ENCODE peak calls at places on chromosomes 13 and 19, in four cellular contexts. One of them, this sample, is unnamed. For H3K4me1, the result is how much of the 10 kb centered on the place peaks cover.

GRCh38 chr19:2578391-2578826 is 102.5 kb downstream of the GADD45B start:
- DNase-seq in HCT116: no peak
- DNase-seq in GM23338: peak
- DNase-seq in fibroblast of lung: peak
- DNase-seq in this sample: peak

GRCh38 chr13:37229931-37230330 is 124.5 kb upstream of the CSNK1A1L start:
- DNase-seq in GM23338: no peak
- DNase-seq in fibroblast of lung: no peak
- DNase-seq in HCT116: no peak
- DNase-seq in this sample: no peak

GRCh38 chr19:10006335-10006708 is 4.0 kb downstream of the COL5A3 start:
- DNase-seq in HCT116: no peak
- DNase-seq in fibroblast of lung: peak
- DNase-seq in GM23338: no peak
- DNase-seq in this sample: no peak

GRCh38 chr19:3434630-3435553 is 45.4 kb downstream of the SMIM24 start:
- DNase-seq in HCT116: peak
- DNase-seq in GM23338: peak
- DNase-seq in fibroblast of lung: peak
- DNase-seq in this sample: peak

GRCh38 chr13:50549221-50549942 is 294.1 kb downstream of the DLEU7 start:
- DNase-seq in HCT116: no peak
- DNase-seq in GM23338: no peak
- DNase-seq in fibroblast of lung: no peak
- DNase-seq in this sample: no peak

GRCh38 chr19:54209748-54210494 is 9.3 kb downstream of the RPS9 start:
- DNase-seq in GM23338: no peak
- DNase-seq in HCT116: peak
- DNase-seq in fibroblast of lung: peak
- DNase-seq in this sample: peak

GRCh38 chr13:63696055-63696454 is 2280.4 kb upstream of the PCDH20 start:
- DNase-seq in HCT116: no peak
- DNase-seq in GM23338: no peak
- DNase-seq in fibroblast of lung: peak
- DNase-seq in this sample: no peak

GRCh38 chr13:68019901-68020300 is 789.8 kb upstream of the PCDH9 start:
- DNase-seq in HCT116: no peak
- DNase-seq in fibroblast of lung: no peak
- DNase-seq in GM23338: no peak
- DNase-seq in this sample: no peak

GRCh38 chr19:6610934-6611370 is 20.0 kb upstream of the CD70 start:
- DNase-seq in fibroblast of lung: peak
- DNase-seq in GM23338: no peak
- DNase-seq in HCT116: peak
- DNase-seq in this sample: peak

GRCh38 chr13:35514801-35515502 is 38.5 kb upstream of the MAB21L1 start:
- DNase-seq in fibroblast of lung: peak
- DNase-seq in GM23338: peak
- DNase-seq in HCT116: no peak
- DNase-seq in this sample: no peak

GRCh38 chr13:83215627-83216026 is 666.6 kb downstream of the SLITRK1 start:
- DNase-seq in GM23338: no peak
- DNase-seq in HCT116: no peak
- DNase-seq in fibroblast of lung: peak
- DNase-seq in this sample: no peak

GRCh38 chr13:114112826-114113322 is 19.5 kb downstream of the RASA3 start:
- DNase-seq in HCT116: no peak
- DNase-seq in GM23338: peak
- DNase-seq in fibroblast of lung: no peak
- DNase-seq in this sample: no peak

GRCh38 chr13:102317593-102317992 is 84.3 kb downstream of the FGF14 start:
- DNase-seq in GM23338: no peak
- DNase-seq in HCT116: no peak
- DNase-seq in fibroblast of lung: peak
- DNase-seq in this sample: no peak

GRCh38 chr13:102484329-102484728 is 82.5 kb upstream of the FGF14 start:
- DNase-seq in HCT116: no peak
- DNase-seq in GM23338: peak
- DNase-seq in fibroblast of lung: peak
- DNase-seq in this sample: no peak

GRCh38 chr13:112032186-112032835 is 34.6 kb upstream of the SOX1 start:
- DNase-seq in fibroblast of lung: no peak
- DNase-seq in GM23338: no peak
- DNase-seq in HCT116: no peak
- DNase-seq in this sample: no peak

GRCh38 chr19:8251025-8251472 is 41.9 kb downstream of the CERS4 start:
- DNase-seq in HCT116: no peak
- DNase-seq in fibroblast of lung: peak
- DNase-seq in GM23338: no peak
- DNase-seq in this sample: no peak

GRCh38 chr19:52451241-52451640 is 2.1 kb upstream of the ZNF578 start:
- DNase-seq in GM23338: no peak
- DNase-seq in fibroblast of lung: no peak
- DNase-seq in HCT116: no peak
- DNase-seq in this sample: no peak

GRCh38 chr13:36261011-36261410 is 36.6 kb downstream of the CCDC169 start:
- DNase-seq in GM23338: no peak
- DNase-seq in fibroblast of lung: no peak
- DNase-seq in HCT116: no peak
- DNase-seq in this sample: no peak

GRCh38 chr13:80334582-80335260 is 6.2 kb downstream of the SPRY2 start:
- DNase-seq in HCT116: no peak
- DNase-seq in GM23338: no peak
- DNase-seq in fibroblast of lung: peak
- DNase-seq in this sample: no peak

GRCh38 chr13:33169273-33169980 is 116.1 kb downstream of the STARD13 start:
- DNase-seq in HCT116: no peak
- DNase-seq in GM23338: no peak
- DNase-seq in fibroblast of lung: peak
- DNase-seq in this sample: no peak

GRCh38 chr13:22880756-22881701 is 299.8 kb upstream of the SGCG start:
- DNase-seq in HCT116: no peak
- DNase-seq in GM23338: peak
- DNase-seq in fibroblast of lung: no peak
- DNase-seq in this sample: no peak

GRCh38 chr13:20943519-20944012 is 41.0 kb upstream of the XPO4 start:
- DNase-seq in GM23338: peak
- DNase-seq in fibroblast of lung: peak
- DNase-seq in HCT116: peak
- DNase-seq in this sample: peak

GRCh38 chr13:112968380-112968909 is 569 bp upstream of the MCF2L start:
- DNase-seq in GM23338: peak
- DNase-seq in HCT116: no peak
- DNase-seq in fibroblast of lung: no peak
- DNase-seq in this sample: peak

GRCh38 chr13:77136902-77137420 is 110.0 kb upstream of the FBXL3 start:
- DNase-seq in fibroblast of lung: peak
- DNase-seq in GM23338: peak
- DNase-seq in HCT116: no peak
- DNase-seq in this sample: no peak

GRCh38 chr19:10896851-10897526 is 25.6 kb downstream of the CARM1 start:
- DNase-seq in GM23338: no peak
- DNase-seq in HCT116: no peak
- DNase-seq in fibroblast of lung: no peak
- DNase-seq in this sample: no peak

GRCh38 chr13:113121928-113122420 is 625 bp upstream of the F10 start:
- DNase-seq in fibroblast of lung: no peak
- DNase-seq in HCT116: no peak
- DNase-seq in GM23338: no peak
- DNase-seq in this sample: no peak

GRCh38 chr13:47672245-47672975 is 328.7 kb downstream of the SUCLA2 start:
- DNase-seq in fibroblast of lung: peak
- DNase-seq in GM23338: no peak
- DNase-seq in HCT116: no peak
- DNase-seq in this sample: no peak

GRCh38 chr13:26946675-26947342 is 186.2 kb upstream of the GPR12 start:
- DNase-seq in fibroblast of lung: peak
- DNase-seq in HCT116: peak
- DNase-seq in GM23338: peak
- DNase-seq in this sample: no peak

GRCh38 chr13:20191902-20192469 is 752 bp downstream of the GJB2 start:
- DNase-seq in GM23338: peak
- DNase-seq in fibroblast of lung: peak
- DNase-seq in HCT116: no peak
- DNase-seq in this sample: peak

GRCh38 chr19:35120492-35120891 is 4.9 kb downstream of the FXYD3 start:
- DNase-seq in HCT116: no peak
- DNase-seq in GM23338: no peak
- DNase-seq in fibroblast of lung: peak
- DNase-seq in this sample: peak

GRCh38 chr13:22114630-22115311 is 443.9 kb downstream of the FGF9 start:
- DNase-seq in fibroblast of lung: no peak
- DNase-seq in HCT116: no peak
- DNase-seq in GM23338: no peak
- DNase-seq in this sample: no peak

GRCh38 chr19:10960314-10961072 is at the start of gene SMARCA4:
- DNase-seq in fibroblast of lung: peak
- DNase-seq in GM23338: peak
- DNase-seq in HCT116: peak
- DNase-seq in this sample: peak

GRCh38 chr13:35191883-35192282 is 249.8 kb downstream of the NBEA start:
- DNase-seq in GM23338: no peak
- DNase-seq in fibroblast of lung: no peak
- DNase-seq in HCT116: no peak
- DNase-seq in this sample: no peak

GRCh38 chr19:58067240-58067912 is 8.3 kb downstream of the ZNF135 start:
- DNase-seq in GM23338: no peak
- DNase-seq in HCT116: no peak
- DNase-seq in fibroblast of lung: peak
- DNase-seq in this sample: no peak

GRCh38 chr19:34229721-34230120 is 24.6 kb upstream of the GARRE1 start:
- DNase-seq in HCT116: no peak
- DNase-seq in fibroblast of lung: no peak
- DNase-seq in GM23338: no peak
- DNase-seq in this sample: no peak

GRCh38 chr13:79918620-79919019 is 422.3 kb downstream of the SPRY2 start:
- DNase-seq in fibroblast of lung: no peak
- DNase-seq in HCT116: no peak
- DNase-seq in GM23338: no peak
- DNase-seq in this sample: no peak

GRCh38 chr19:28640506-28640905 is 572.4 kb downstream of the UQCRFS1 start:
- DNase-seq in HCT116: no peak
- DNase-seq in GM23338: no peak
- DNase-seq in fibroblast of lung: no peak
- DNase-seq in this sample: no peak

GRCh38 chr13:23375007-23375971 is 58.2 kb downstream of the SACS start:
- DNase-seq in HCT116: peak
- DNase-seq in GM23338: peak
- DNase-seq in fibroblast of lung: peak
- DNase-seq in this sample: peak

GRCh38 chr19:55179570-55180484 is at the start of gene SYT5:
- DNase-seq in HCT116: no peak
- DNase-seq in GM23338: peak
- DNase-seq in fibroblast of lung: no peak
- DNase-seq in this sample: no peak

GRCh38 chr13:94712812-94713555 is 639 bp upstream of the SOX21 start:
- DNase-seq in fibroblast of lung: peak
- DNase-seq in HCT116: no peak
- DNase-seq in GM23338: peak
- DNase-seq in this sample: no peak
- H3K4me3 ChIP-seq in fibroblast of lung: no peak
- H3K4me3 ChIP-seq in HCT116: no peak
- H3K4me3 ChIP-seq in GM23338: peak
- H3K4me3 ChIP-seq in this sample: no peak

GRCh38 chr13:84844473-84844872 is 954.7 kb downstream of the SLITRK6 start:
- DNase-seq in fibroblast of lung: peak
- DNase-seq in HCT116: peak
- DNase-seq in GM23338: peak
- DNase-seq in this sample: no peak

GRCh38 chr13:84843368-84843767 is 955.9 kb downstream of the SLITRK6 start:
- DNase-seq in fibroblast of lung: no peak
- DNase-seq in GM23338: no peak
- DNase-seq in HCT116: no peak
- DNase-seq in this sample: no peak

GRCh38 chr13:84847107-84847506 is 952.1 kb downstream of the SLITRK6 start:
- DNase-seq in fibroblast of lung: no peak
- DNase-seq in HCT116: no peak
- DNase-seq in GM23338: no peak
- DNase-seq in this sample: no peak

DNA sequence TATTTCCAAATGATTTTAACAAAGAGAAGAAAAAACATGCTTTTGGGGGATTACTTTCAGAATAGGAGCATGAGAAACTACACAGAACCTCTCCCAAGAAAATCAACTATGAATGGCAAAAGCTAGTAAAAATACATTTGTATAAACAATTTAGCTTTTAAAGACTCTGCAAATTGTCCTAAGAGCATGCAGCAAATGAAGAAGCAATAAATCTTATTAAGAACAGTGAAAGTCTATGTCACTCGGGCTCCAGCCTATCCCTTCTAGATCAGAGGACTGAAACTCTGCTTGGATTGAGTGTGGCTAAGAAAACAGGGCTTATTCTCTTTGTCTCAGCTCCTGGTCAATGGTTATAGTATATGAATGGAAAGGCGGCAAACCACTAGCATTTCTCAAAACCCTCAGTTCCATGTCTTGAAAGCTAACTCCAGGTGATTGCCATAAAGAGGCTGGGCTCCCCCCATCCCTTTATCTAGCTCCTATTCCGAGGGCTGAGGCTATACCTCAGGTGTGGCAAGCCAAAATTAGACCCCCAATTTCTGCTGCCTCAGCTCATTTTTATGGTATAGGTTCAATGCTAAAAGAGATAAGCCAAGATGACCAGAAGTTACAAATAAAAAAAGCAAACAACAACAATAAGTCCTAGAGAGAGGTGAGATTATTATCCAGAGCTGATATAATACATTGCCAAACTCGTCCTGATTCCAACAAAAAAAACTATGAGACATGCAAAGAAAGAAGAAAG is 953.2 kb downstream of the SLITRK6 start:
- DNase-seq in fibroblast of lung: no peak
- DNase-seq in GM23338: no peak
- DNase-seq in HCT116: no peak
- DNase-seq in this sample: no peak
- H3K4me1 ChIP-seq in fibroblast of lung: under half
- H3K4me1 ChIP-seq in GM23338: under half
- H3K4me1 ChIP-seq in HCT116: under half
- H3K4me1 ChIP-seq in this sample: under half

DNA sequence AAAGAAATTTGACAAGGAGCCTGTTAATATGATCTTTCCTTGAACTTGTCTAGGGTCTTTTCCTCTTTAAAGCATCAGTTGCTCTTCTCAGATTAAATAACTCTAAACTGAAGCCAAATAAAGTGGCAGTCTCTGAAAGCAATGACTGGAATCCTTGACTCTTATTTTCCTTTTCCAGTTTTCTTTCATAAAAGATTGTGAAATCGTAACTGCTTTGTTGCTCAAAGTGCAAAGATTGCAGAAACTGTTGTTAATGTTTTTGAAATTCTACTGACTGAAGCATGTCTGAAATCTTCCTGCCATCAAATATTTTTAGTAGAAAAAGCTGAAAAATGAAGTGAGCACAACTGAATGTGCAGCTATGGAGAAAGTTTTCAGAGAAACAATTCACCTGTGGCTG is 1.9 kb downstream of the NHLRC3 start:
- DNase-seq in GM23338: no peak
- DNase-seq in fibroblast of lung: no peak
- DNase-seq in HCT116: no peak
- DNase-seq in this sample: no peak
- H2AFZ ChIP-seq in GM23338: no peak
- H2AFZ ChIP-seq in fibroblast of lung: no peak
- H2AFZ ChIP-seq in HCT116: no peak
- H2AFZ ChIP-seq in this sample: no peak

GRCh38 chr19:1167687-1168561 is 6.1 kb downstream of the SBNO2 start:
- DNase-seq in fibroblast of lung: no peak
- DNase-seq in GM23338: no peak
- DNase-seq in HCT116: no peak
- DNase-seq in this sample: peak
- H3K4me3 ChIP-seq in fibroblast of lung: peak
- H3K4me3 ChIP-seq in GM23338: no peak
- H3K4me3 ChIP-seq in HCT116: no peak
- H3K4me3 ChIP-seq in this sample: peak